ENCODE peak calls at places on chromosomes 16 and 17, in nine cellular contexts. One of them, this sample, is unnamed.

GRCh38 chr16:30085247-30085646 is 6.5 kb downstream of the TBX6 start:
- DNase-seq in DMS153: no peak
- DNase-seq in EL: no peak
- DNase-seq in midbrain: no peak
- DNase-seq in A549: no peak
- DNase-seq in activated T-cell treated with anti-CD3 and anti-CD28 coated beads, Interleukin-2, amount 50 U/mL, for 24 hours: no peak
- DNase-seq in posterior vena cava: no peak
- DNase-seq in CD4-positive, alpha-beta T cell: no peak
- DNase-seq in stimulated activated CD8-positive, alpha-beta memory T cell treated with anti-CD3 and anti-CD28 coated beads, Interleukin-15, amount 100 ng/mL, for 24 hours: no peak
- DNase-seq in this sample: no peak

GRCh38 chr16:31477220-31478216 is 5.4 kb upstream of the SLC5A2 start:
- DNase-seq in DMS153: no peak
- DNase-seq in EL: no peak
- DNase-seq in midbrain: no peak
- DNase-seq in A549: no peak
- DNase-seq in activated T-cell treated with anti-CD3 and anti-CD28 coated beads, Interleukin-2, amount 50 U/mL, for 24 hours: peak; percentile 65
- DNase-seq in posterior vena cava: no peak
- DNase-seq in CD4-positive, alpha-beta T cell: peak; percentile 27
- DNase-seq in stimulated activated CD8-positive, alpha-beta memory T cell treated with anti-CD3 and anti-CD28 coated beads, Interleukin-15, amount 100 ng/mL, for 24 hours: no peak
- DNase-seq in this sample: peak; percentile 92

GRCh38 chr17:1532836-1533602 is 16.6 kb upstream of the INPP5K start:
- DNase-seq in DMS153: no peak
- DNase-seq in EL: no peak
- DNase-seq in midbrain: no peak
- DNase-seq in A549: no peak
- DNase-seq in activated T-cell treated with anti-CD3 and anti-CD28 coated beads, Interleukin-2, amount 50 U/mL, for 24 hours: peak; percentile 54
- DNase-seq in posterior vena cava: no peak
- DNase-seq in CD4-positive, alpha-beta T cell: peak; percentile 29
- DNase-seq in stimulated activated CD8-positive, alpha-beta memory T cell treated with anti-CD3 and anti-CD28 coated beads, Interleukin-15, amount 100 ng/mL, for 24 hours: no peak
- DNase-seq in this sample: no peak

GRCh38 chr17:13750783-13751484 is 149.2 kb upstream of the HS3ST3A1 start:
- DNase-seq in DMS153: no peak
- DNase-seq in EL: peak; percentile 39
- DNase-seq in midbrain: no peak
- DNase-seq in A549: no peak
- DNase-seq in activated T-cell treated with anti-CD3 and anti-CD28 coated beads, Interleukin-2, amount 50 U/mL, for 24 hours: no peak
- DNase-seq in posterior vena cava: no peak
- DNase-seq in CD4-positive, alpha-beta T cell: no peak
- DNase-seq in stimulated activated CD8-positive, alpha-beta memory T cell treated with anti-CD3 and anti-CD28 coated beads, Interleukin-15, amount 100 ng/mL, for 24 hours: no peak
- DNase-seq in this sample: no peak

GRCh38 chr16:1331712-1332617 is 1.5 kb upstream of the BAIAP3 start:
- DNase-seq in DMS153: peak; percentile 91
- DNase-seq in EL: no peak
- DNase-seq in midbrain: no peak
- DNase-seq in A549: peak; percentile 94
- DNase-seq in activated T-cell treated with anti-CD3 and anti-CD28 coated beads, Interleukin-2, amount 50 U/mL, for 24 hours: no peak
- DNase-seq in posterior vena cava: no peak
- DNase-seq in CD4-positive, alpha-beta T cell: no peak
- DNase-seq in stimulated activated CD8-positive, alpha-beta memory T cell treated with anti-CD3 and anti-CD28 coated beads, Interleukin-15, amount 100 ng/mL, for 24 hours: no peak
- DNase-seq in this sample: no peak

GRCh38 chr16:18041864-18042834 is 294.4 kb downstream of the NPIPA8 start:
- DNase-seq in DMS153: peak; percentile 56
- DNase-seq in EL: no peak
- DNase-seq in midbrain: no peak
- DNase-seq in A549: no peak
- DNase-seq in activated T-cell treated with anti-CD3 and anti-CD28 coated beads, Interleukin-2, amount 50 U/mL, for 24 hours: no peak
- DNase-seq in posterior vena cava: no peak
- DNase-seq in CD4-positive, alpha-beta T cell: no peak
- DNase-seq in stimulated activated CD8-positive, alpha-beta memory T cell treated with anti-CD3 and anti-CD28 coated beads, Interleukin-15, amount 100 ng/mL, for 24 hours: no peak
- DNase-seq in this sample: no peak

GRCh38 chr17:77196251-77196650 is 55.5 kb downstream of the SEC14L1 start:
- DNase-seq in DMS153: no peak
- DNase-seq in EL: no peak
- DNase-seq in midbrain: no peak
- DNase-seq in A549: no peak
- DNase-seq in activated T-cell treated with anti-CD3 and anti-CD28 coated beads, Interleukin-2, amount 50 U/mL, for 24 hours: no peak
- DNase-seq in posterior vena cava: no peak
- DNase-seq in CD4-positive, alpha-beta T cell: no peak
- DNase-seq in stimulated activated CD8-positive, alpha-beta memory T cell treated with anti-CD3 and anti-CD28 coated beads, Interleukin-15, amount 100 ng/mL, for 24 hours: no peak
- DNase-seq in this sample: no peak

GRCh38 chr17:9676742-9677387 is 31.5 kb downstream of the USP43 start:
- DNase-seq in DMS153: no peak
- DNase-seq in EL: peak; percentile 67
- DNase-seq in midbrain: no peak
- DNase-seq in A549: peak; percentile 69
- DNase-seq in activated T-cell treated with anti-CD3 and anti-CD28 coated beads, Interleukin-2, amount 50 U/mL, for 24 hours: no peak
- DNase-seq in posterior vena cava: no peak
- DNase-seq in CD4-positive, alpha-beta T cell: no peak
- DNase-seq in stimulated activated CD8-positive, alpha-beta memory T cell treated with anti-CD3 and anti-CD28 coated beads, Interleukin-15, amount 100 ng/mL, for 24 hours: no peak
- DNase-seq in this sample: no peak

GRCh38 chr17:19702231-19702641 is 14.1 kb downstream of the SLC47A2 start:
- DNase-seq in DMS153: no peak
- DNase-seq in EL: no peak
- DNase-seq in midbrain: no peak
- DNase-seq in A549: no peak
- DNase-seq in activated T-cell treated with anti-CD3 and anti-CD28 coated beads, Interleukin-2, amount 50 U/mL, for 24 hours: no peak
- DNase-seq in posterior vena cava: no peak
- DNase-seq in CD4-positive, alpha-beta T cell: no peak
- DNase-seq in stimulated activated CD8-positive, alpha-beta memory T cell treated with anti-CD3 and anti-CD28 coated beads, Interleukin-15, amount 100 ng/mL, for 24 hours: no peak
- DNase-seq in this sample: no peak

GRCh38 chr17:60862482-60862881 is 184.8 kb downstream of the BCAS3 start:
- DNase-seq in DMS153: no peak
- DNase-seq in EL: no peak
- DNase-seq in midbrain: no peak
- DNase-seq in A549: no peak
- DNase-seq in activated T-cell treated with anti-CD3 and anti-CD28 coated beads, Interleukin-2, amount 50 U/mL, for 24 hours: no peak
- DNase-seq in posterior vena cava: no peak
- DNase-seq in CD4-positive, alpha-beta T cell: no peak
- DNase-seq in stimulated activated CD8-positive, alpha-beta memory T cell treated with anti-CD3 and anti-CD28 coated beads, Interleukin-15, amount 100 ng/mL, for 24 hours: no peak
- DNase-seq in this sample: no peak

This sample was measured in chondrocyte.